ENCODE peak calls at places on chromosomes 7 and 10, in six cellular contexts. F, B, Z, R, N and H are unnamed samples.
A peak's percentile ranks its signal among the peaks of the same experiment; 100 is the strongest.

GRCh38 chr10:35979116-35979515 is 337.0 kb upstream of the FZD8 start:
- DNase-seq in F (no peak), B (no peak), Z (no peak), R (no peak), N (no peak), H (no peak)

GRCh38 chr10:128130051-128130450 is 3.8 kb upstream of the MKI67 start:
- DNase-seq in F (peak; percentile 63), B (no peak), Z (no peak), R (no peak), N (no peak), H (peak; percentile 14)

GRCh38 chr7:85716353-85716752 is 529.5 kb upstream of the SEMA3D start:
- DNase-seq in F (peak; percentile 3), B (no peak), Z (no peak), R (no peak), N (no peak), H (peak; percentile 11)

GRCh38 chr7:102012941-102013461 is 195.6 kb downstream of the CUX1 start:
- DNase-seq in F (peak; percentile 59), B (no peak), Z (no peak), R (no peak), N (peak; percentile 36), H (peak; percentile 27)

GRCh38 chr10:58742141-58742540 is 229.5 kb downstream of the BICC1 start:
- DNase-seq in F (peak; percentile 53), B (no peak), Z (no peak), R (no peak), N (no peak), H (peak; percentile 25)

GRCh38 chr7:24821045-24821853 is 64.0 kb upstream of the GSDME start:
- DNase-seq in F (peak; percentile 99), B (no peak), Z (no peak), R (peak; percentile 72), N (peak; percentile 84), H (peak; percentile 89)

GRCh38 chr10:102230264-102230860 is 4.3 kb downstream of the ELOVL3 start:
- DNase-seq in F (peak; percentile 60), B (peak; percentile 72), Z (peak; percentile 82), R (peak; percentile 62), N (peak; percentile 69), H (peak; percentile 80)

GRCh38 chr10:43227911-43228782 is 38.7 kb downstream of the RASGEF1A start:
- DNase-seq in F (no peak), B (peak; percentile 41), Z (no peak), R (peak; percentile 30), N (no peak), H (no peak)

GRCh38 chr7:88922944-88923343 is 127.4 kb upstream of the TEX47 start:
- DNase-seq in F (no peak), B (no peak), Z (no peak), R (no peak), N (no peak), H (no peak)

GRCh38 chr10:114767101-114767588 is 54.4 kb upstream of the FHIP2A start:
- DNase-seq in F (peak; percentile 74), B (no peak), Z (no peak), R (no peak), N (no peak), H (peak; percentile 74)

GRCh38 chr7:49855281-49855980 is 82.0 kb downstream of the VWC2 start:
- DNase-seq in F (no peak), B (no peak), Z (no peak), R (no peak), N (no peak), H (no peak)

GRCh38 chr10:100744136-100744979 is 1.0 kb upstream of the PAX2 start:
- DNase-seq in F (no peak), B (no peak), Z (no peak), R (no peak), N (no peak), H (no peak)

GRCh38 chr10:96360766-96361165 is 2.0 kb upstream of the OPALIN start:
- DNase-seq in F (no peak), B (no peak), Z (no peak), R (no peak), N (no peak), H (no peak)

GRCh38 chr7:33379891-33380525 is 250.6 kb downstream of the BBS9 start:
- DNase-seq in F (no peak), B (no peak), Z (no peak), R (no peak), N (no peak), H (no peak)

GRCh38 chr10:98312816-98313215 is 44.8 kb upstream of the LOXL4 start:
- DNase-seq in F (peak; percentile 42), B (no peak), Z (no peak), R (no peak), N (no peak), H (no peak)

GRCh38 chr10:49379596-49380410 is 16.1 kb downstream of the DRGX start:
- DNase-seq in F (no peak), B (no peak), Z (peak; percentile 22), R (no peak), N (no peak), H (no peak)

GRCh38 chr10:61747341-61747740 is 84.6 kb downstream of the CABCOCO1 start:
- DNase-seq in F (peak; percentile 30), B (no peak), Z (no peak), R (no peak), N (no peak), H (peak; percentile 52)

GRCh38 chr10:99372546-99373271 is 43.6 kb downstream of the CNNM1 start:
- DNase-seq in F (no peak), B (no peak), Z (no peak), R (no peak), N (peak; percentile 26), H (peak; percentile 96)

GRCh38 chr10:91653214-91653875 is 20.5 kb upstream of the PPP1R3C start:
- DNase-seq in F (peak; percentile 97), B (no peak), Z (no peak), R (no peak), N (no peak), H (no peak)

GRCh38 chr7:4706384-4707032 is 24.4 kb downstream of the FOXK1 start:
- DNase-seq in F (peak; percentile 83), B (no peak), Z (no peak), R (no peak), N (no peak), H (no peak)

GRCh38 chr10:73262105-73262730 is 9.8 kb upstream of the MRPS16 start:
- DNase-seq in F (peak; percentile 86), B (no peak), Z (no peak), R (no peak), N (no peak), H (peak; percentile 80)

GRCh38 chr7:72183835-72184234 is 228.3 kb downstream of the CALN1 start:
- DNase-seq in F (no peak), B (no peak), Z (peak; percentile 35), R (no peak), N (peak; percentile 33), H (no peak)

GRCh38 chr7:98064233-98064632 is 42.4 kb upstream of the LMTK2 start:
- DNase-seq in F (no peak), B (no peak), Z (no peak), R (no peak), N (no peak), H (no peak)

GRCh38 chr7:4809091-4809591 is 33.7 kb downstream of the AP5Z1 start:
- DNase-seq in F (no peak), B (no peak), Z (no peak), R (peak; percentile 39), N (no peak), H (no peak)

GRCh38 chr7:30935569-30935877 is 23.9 kb downstream of the AQP1 start:
- DNase-seq in F (no peak), B (no peak), Z (no peak), R (no peak), N (peak; percentile 2), H (no peak)

GRCh38 chr10:108454224-108454623 is 1289.7 kb upstream of the SORCS1 start:
- DNase-seq in F (peak; percentile 2), B (no peak), Z (no peak), R (no peak), N (no peak), H (peak; percentile 23)

GRCh38 chr10:112750427-112751167 is 199.4 kb upstream of the TCF7L2 start:
- DNase-seq in F (no peak), B (no peak), Z (no peak), R (no peak), N (peak; percentile 46), H (no peak)

GRCh38 chr7:22670422-22670815 is 56.6 kb upstream of the IL6 start:
- DNase-seq in F (no peak), B (no peak), Z (no peak), R (no peak), N (no peak), H (no peak)

GRCh38 chr7:22672892-22673637 is 53.9 kb upstream of the IL6 start:
- DNase-seq in F (no peak), B (no peak), Z (no peak), R (no peak), N (peak; percentile 13), H (no peak)

GRCh38 chr7:22668971-22669401 is 58.0 kb upstream of the IL6 start:
- DNase-seq in F (no peak), B (no peak), Z (no peak), R (no peak), N (no peak), H (no peak)

GRCh38 chr7:22669692-22670421 is 57.1 kb upstream of the IL6 start:
- DNase-seq in F (no peak), B (no peak), Z (no peak), R (no peak), N (no peak), H (no peak)

DNA sequence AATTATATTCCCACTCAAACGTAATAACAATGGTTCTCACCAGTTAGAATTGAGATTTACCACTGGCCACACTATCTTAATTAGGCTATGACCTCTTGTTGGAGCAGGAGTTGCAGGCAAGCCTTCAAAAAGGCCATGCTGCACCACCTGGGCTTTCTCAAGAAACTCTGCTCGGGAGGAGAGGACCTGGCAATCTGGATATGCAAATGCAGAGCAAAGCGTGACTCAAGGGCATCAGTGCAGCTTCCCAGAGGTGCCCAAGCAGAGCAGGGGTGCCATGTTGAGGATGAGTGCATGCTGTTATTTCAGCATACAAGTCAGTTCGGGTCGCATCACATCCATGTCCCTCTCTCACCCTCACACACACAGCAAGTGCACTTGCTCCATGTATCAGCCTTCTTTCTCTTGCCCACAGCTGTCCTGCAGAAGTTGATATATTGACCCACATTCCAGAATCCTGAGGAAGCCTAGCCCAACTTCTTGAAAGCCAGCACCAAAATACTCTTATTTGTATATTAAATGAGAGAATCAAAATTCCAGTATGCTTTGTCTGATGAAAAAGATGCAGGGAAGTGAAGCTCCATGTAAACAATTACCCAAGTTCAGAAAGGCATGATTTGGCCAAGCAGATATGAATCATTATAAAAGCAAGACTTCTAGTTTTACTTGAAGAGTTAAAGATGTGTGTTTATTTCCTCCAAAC is 55.7 kb upstream of the IL6 start:
- DNase-seq in F (peak; percentile 74), B (no peak), Z (no peak), R (no peak), N (no peak), H (peak; percentile 51)
- H3K4me1 ChIP-seq in F (peaks cover 21% of the 10 kb centered on the region), B (no peaks in the 10 kb centered on the region), Z (no peaks in the 10 kb centered on the region), R (peaks cover 19% of the 10 kb centered on the region), N (peaks cover 13% of the 10 kb centered on the region), H (no peaks in the 10 kb centered on the region)

GRCh38 chr10:119273413-119273812 is 66.0 kb downstream of the GRK5 start:
- DNase-seq in F (no peak), B (no peak), Z (no peak), R (no peak), N (no peak), H (no peak)
- H3K4me1 ChIP-seq in F (peaks cover 29% of the 10 kb centered on the region), B (peaks cover 6% of the 10 kb centered on the region), Z (peaks cover 31% of the 10 kb centered on the region), R (peaks cover 69% of the 10 kb centered on the region), N (peaks cover 40% of the 10 kb centered on the region), H (peaks cover 30% of the 10 kb centered on the region)

GRCh38 chr7:138477581-138477980 is 17.5 kb downstream of the TRIM24 start:
- DNase-seq in F (peak; percentile 34), B (no peak), Z (no peak), R (no peak), N (no peak), H (no peak)
- H3K4me1 ChIP-seq in F (no peaks in the 10 kb centered on the region), B (peaks cover 18% of the 10 kb centered on the region), Z (peaks cover 18% of the 10 kb centered on the region), R (peaks cover 54% of the 10 kb centered on the region), N (peaks cover 14% of the 10 kb centered on the region), H (no peaks in the 10 kb centered on the region)

GRCh38 chr7:44626620-44627019 is 20.2 kb downstream of the OGDH start:
- DNase-seq in F (no peak), B (no peak), Z (no peak), R (no peak), N (no peak), H (no peak)
- H3K4me1 ChIP-seq in F (peaks cover 5% of the 10 kb centered on the region), B (no peaks in the 10 kb centered on the region), Z (peaks cover 11% of the 10 kb centered on the region), R (peaks cover 73% of the 10 kb centered on the region), N (peaks cover 19% of the 10 kb centered on the region), H (peaks cover 10% of the 10 kb centered on the region)